ENCODE peak calls at places on chromosomes 5 and 9, in ten cellular contexts. One of them, this sample, is unnamed.

GRCh38 chr9:121107041-121107440 is 32.3 kb downstream of the CNTRL start:
- DNase-seq in lung: no peak
- DNase-seq in astrocyte of the spinal cord: no peak
- DNase-seq in left ventricle myocardium inferior: no peak
- DNase-seq in cardiac muscle cell: no peak
- DNase-seq in right lobe of liver: no peak
- DNase-seq in ovary: no peak
- DNase-seq in lower leg skin: no peak
- DNase-seq in stomach: no peak
- DNase-seq in fibroblast of the aortic adventitia: peak
- DNase-seq in this sample: peak

GRCh38 chr9:16656432-16657169 is 213.9 kb downstream of the BNC2 start:
- DNase-seq in astrocyte of the spinal cord: no peak
- DNase-seq in ovary: no peak
- DNase-seq in lower leg skin: no peak
- DNase-seq in right lobe of liver: no peak
- DNase-seq in cardiac muscle cell: no peak
- DNase-seq in fibroblast of the aortic adventitia: no peak
- DNase-seq in left ventricle myocardium inferior: no peak
- DNase-seq in stomach: no peak
- DNase-seq in lung: no peak
- DNase-seq in this sample: no peak

GRCh38 chr5:80068237-80068636 is 33.1 kb downstream of the THBS4 start:
- DNase-seq in astrocyte of the spinal cord: no peak
- DNase-seq in left ventricle myocardium inferior: no peak
- DNase-seq in lower leg skin: no peak
- DNase-seq in lung: no peak
- DNase-seq in fibroblast of the aortic adventitia: no peak
- DNase-seq in right lobe of liver: no peak
- DNase-seq in stomach: no peak
- DNase-seq in cardiac muscle cell: no peak
- DNase-seq in ovary: no peak
- DNase-seq in this sample: no peak

GRCh38 chr5:128649183-128649582 is 111.1 kb upstream of the FBN2 start:
- DNase-seq in left ventricle myocardium inferior: no peak
- DNase-seq in lung: no peak
- DNase-seq in right lobe of liver: no peak
- DNase-seq in fibroblast of the aortic adventitia: peak
- DNase-seq in lower leg skin: no peak
- DNase-seq in cardiac muscle cell: no peak
- DNase-seq in ovary: no peak
- DNase-seq in astrocyte of the spinal cord: peak
- DNase-seq in stomach: no peak
- DNase-seq in this sample: peak

GRCh38 chr5:155631116-155631515 is 617.6 kb downstream of the KIF4B start:
- DNase-seq in cardiac muscle cell: no peak
- DNase-seq in astrocyte of the spinal cord: peak
- DNase-seq in right lobe of liver: no peak
- DNase-seq in lung: no peak
- DNase-seq in lower leg skin: no peak
- DNase-seq in stomach: no peak
- DNase-seq in left ventricle myocardium inferior: no peak
- DNase-seq in fibroblast of the aortic adventitia: no peak
- DNase-seq in ovary: no peak
- DNase-seq in this sample: no peak

GRCh38 chr5:157245477-157245876 is 20.4 kb upstream of the CYFIP2 start:
- DNase-seq in lung: no peak
- DNase-seq in stomach: no peak
- DNase-seq in astrocyte of the spinal cord: peak
- DNase-seq in right lobe of liver: no peak
- DNase-seq in ovary: no peak
- DNase-seq in left ventricle myocardium inferior: no peak
- DNase-seq in fibroblast of the aortic adventitia: peak
- DNase-seq in lower leg skin: no peak
- DNase-seq in cardiac muscle cell: no peak
- DNase-seq in this sample: no peak

GRCh38 chr9:100170085-100170484 is 71.0 kb downstream of the INVS start:
- DNase-seq in right lobe of liver: no peak
- DNase-seq in stomach: no peak
- DNase-seq in fibroblast of the aortic adventitia: peak
- DNase-seq in ovary: no peak
- DNase-seq in left ventricle myocardium inferior: no peak
- DNase-seq in astrocyte of the spinal cord: peak
- DNase-seq in lower leg skin: no peak
- DNase-seq in lung: no peak
- DNase-seq in cardiac muscle cell: no peak
- DNase-seq in this sample: peak

GRCh38 chr9:132498811-132499210 is 83.6 kb upstream of the BARHL1 start:
- DNase-seq in cardiac muscle cell: peak
- DNase-seq in stomach: no peak
- DNase-seq in lower leg skin: no peak
- DNase-seq in left ventricle myocardium inferior: no peak
- DNase-seq in fibroblast of the aortic adventitia: no peak
- DNase-seq in ovary: no peak
- DNase-seq in astrocyte of the spinal cord: no peak
- DNase-seq in lung: no peak
- DNase-seq in right lobe of liver: no peak
- DNase-seq in this sample: peak

GRCh38 chr5:138949223-138949574 is 74.1 kb upstream of the LRRTM2 start:
- DNase-seq in fibroblast of the aortic adventitia: no peak
- DNase-seq in astrocyte of the spinal cord: no peak
- DNase-seq in ovary: no peak
- DNase-seq in stomach: no peak
- DNase-seq in lung: no peak
- DNase-seq in left ventricle myocardium inferior: no peak
- DNase-seq in cardiac muscle cell: no peak
- DNase-seq in lower leg skin: no peak
- DNase-seq in right lobe of liver: no peak
- DNase-seq in this sample: no peak

GRCh38 chr5:31193591-31194457 is at the start of gene CDH6:
- DNase-seq in right lobe of liver: peak
- DNase-seq in astrocyte of the spinal cord: peak
- DNase-seq in stomach: no peak
- DNase-seq in lung: no peak
- DNase-seq in lower leg skin: no peak
- DNase-seq in fibroblast of the aortic adventitia: peak
- DNase-seq in left ventricle myocardium inferior: peak
- DNase-seq in cardiac muscle cell: peak
- DNase-seq in ovary: no peak
- DNase-seq in this sample: peak

GRCh38 chr5:1343931-1344901 is 683 bp downstream of the CLPTM1L start:
- DNase-seq in lower leg skin: no peak
- DNase-seq in cardiac muscle cell: peak
- DNase-seq in stomach: no peak
- DNase-seq in left ventricle myocardium inferior: no peak
- DNase-seq in fibroblast of the aortic adventitia: no peak
- DNase-seq in ovary: peak
- DNase-seq in lung: no peak
- DNase-seq in astrocyte of the spinal cord: no peak
- DNase-seq in right lobe of liver: no peak
- DNase-seq in this sample: peak

GRCh38 chr9:90641090-90641489 is 1.5 kb downstream of the DIRAS2 start:
- DNase-seq in astrocyte of the spinal cord: no peak
- DNase-seq in lung: no peak
- DNase-seq in lower leg skin: no peak
- DNase-seq in ovary: no peak
- DNase-seq in stomach: no peak
- DNase-seq in right lobe of liver: no peak
- DNase-seq in left ventricle myocardium inferior: no peak
- DNase-seq in fibroblast of the aortic adventitia: no peak
- DNase-seq in cardiac muscle cell: no peak
- DNase-seq in this sample: no peak

GRCh38 chr9:90645721-90646120 is 3.1 kb upstream of the DIRAS2 start:
- DNase-seq in right lobe of liver: no peak
- DNase-seq in fibroblast of the aortic adventitia: no peak
- DNase-seq in stomach: no peak
- DNase-seq in lower leg skin: no peak
- DNase-seq in astrocyte of the spinal cord: no peak
- DNase-seq in ovary: no peak
- DNase-seq in lung: no peak
- DNase-seq in cardiac muscle cell: no peak
- DNase-seq in left ventricle myocardium inferior: no peak
- DNase-seq in this sample: no peak

GRCh38 chr9:90641868-90642558 is 611 bp downstream of the DIRAS2 start:
- DNase-seq in right lobe of liver: no peak
- DNase-seq in astrocyte of the spinal cord: peak
- DNase-seq in fibroblast of the aortic adventitia: peak
- DNase-seq in lung: no peak
- DNase-seq in ovary: no peak
- DNase-seq in cardiac muscle cell: peak
- DNase-seq in lower leg skin: no peak
- DNase-seq in stomach: no peak
- DNase-seq in left ventricle myocardium inferior: no peak
- DNase-seq in this sample: peak

GRCh38 chr9:90647843-90648242 is 5.2 kb upstream of the DIRAS2 start:
- DNase-seq in left ventricle myocardium inferior: no peak
- DNase-seq in cardiac muscle cell: no peak
- DNase-seq in stomach: no peak
- DNase-seq in fibroblast of the aortic adventitia: no peak
- DNase-seq in lower leg skin: no peak
- DNase-seq in right lobe of liver: no peak
- DNase-seq in ovary: no peak
- DNase-seq in lung: no peak
- DNase-seq in astrocyte of the spinal cord: no peak
- DNase-seq in this sample: no peak

GRCh38 chr9:90642570-90643539 is at the start of gene DIRAS2:
- DNase-seq in left ventricle myocardium inferior: peak
- DNase-seq in right lobe of liver: peak
- DNase-seq in stomach: peak
- DNase-seq in ovary: peak
- DNase-seq in cardiac muscle cell: peak
- DNase-seq in lower leg skin: no peak
- DNase-seq in lung: peak
- DNase-seq in fibroblast of the aortic adventitia: peak
- DNase-seq in astrocyte of the spinal cord: peak
- DNase-seq in this sample: peak
- TF ChIP-seq CTCF in left ventricle myocardium inferior: peak
- TF ChIP-seq CTCF in right lobe of liver: peak
- TF ChIP-seq CTCF in stomach: peak
- TF ChIP-seq CTCF in ovary: no peak
- TF ChIP-seq CTCF in cardiac muscle cell: peak
- TF ChIP-seq CTCF in lower leg skin: no peak
- TF ChIP-seq CTCF in lung: no peak
- TF ChIP-seq CTCF in fibroblast of the aortic adventitia: peak
- TF ChIP-seq CTCF in astrocyte of the spinal cord: peak
- TF ChIP-seq CTCF in this sample: peak

DNA sequence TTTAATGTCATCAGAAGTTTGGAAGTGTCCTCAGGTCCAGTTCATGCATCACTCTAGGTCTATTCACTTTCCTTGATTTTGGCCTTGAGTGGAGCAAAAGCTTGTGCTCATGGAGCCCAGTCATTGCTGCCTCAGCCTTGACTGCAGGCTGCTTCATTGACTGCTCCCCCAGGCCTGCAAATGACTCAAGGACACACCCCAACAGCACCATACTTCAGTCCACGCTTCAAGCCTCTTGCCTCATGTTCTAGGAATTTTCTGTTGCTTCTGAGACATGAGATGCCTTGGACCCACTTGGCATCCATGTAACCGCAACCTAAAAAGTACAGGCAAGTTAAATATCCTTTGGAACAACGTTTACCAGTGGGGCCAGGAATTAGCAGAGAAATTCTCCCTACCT is 193.7 kb downstream of the PIK3R1 start:
- DNase-seq in ovary: no peak
- DNase-seq in lower leg skin: no peak
- DNase-seq in fibroblast of the aortic adventitia: peak
- DNase-seq in stomach: no peak
- DNase-seq in cardiac muscle cell: no peak
- DNase-seq in astrocyte of the spinal cord: peak
- DNase-seq in lung: no peak
- DNase-seq in left ventricle myocardium inferior: no peak
- DNase-seq in right lobe of liver: no peak
- DNase-seq in this sample: peak
- H3K4me3 ChIP-seq in ovary: no peak
- H3K4me3 ChIP-seq in lower leg skin: no peak
- H3K4me3 ChIP-seq in fibroblast of the aortic adventitia: no peak
- H3K4me3 ChIP-seq in stomach: no peak
- H3K4me3 ChIP-seq in cardiac muscle cell: no peak
- H3K4me3 ChIP-seq in astrocyte of the spinal cord: no peak
- H3K4me3 ChIP-seq in lung: no peak
- H3K4me3 ChIP-seq in left ventricle myocardium inferior: no peak
- H3K4me3 ChIP-seq in right lobe of liver: no peak
- H3K4me3 ChIP-seq in this sample: no peak

GRCh38 chr5:32714836-32715235 is 3.7 kb downstream of the NPR3 start:
- DNase-seq in stomach: no peak
- DNase-seq in right lobe of liver: no peak
- DNase-seq in lower leg skin: no peak
- DNase-seq in left ventricle myocardium inferior: no peak
- DNase-seq in ovary: no peak
- DNase-seq in astrocyte of the spinal cord: peak
- DNase-seq in lung: no peak
- DNase-seq in cardiac muscle cell: no peak
- DNase-seq in fibroblast of the aortic adventitia: peak
- DNase-seq in this sample: peak

GRCh38 chr5:32710859-32711692 is at the start of gene NPR3:
- DNase-seq in lung: no peak
- DNase-seq in fibroblast of the aortic adventitia: peak
- DNase-seq in left ventricle myocardium inferior: peak
- DNase-seq in astrocyte of the spinal cord: peak
- DNase-seq in lower leg skin: no peak
- DNase-seq in right lobe of liver: no peak
- DNase-seq in cardiac muscle cell: no peak
- DNase-seq in stomach: no peak
- DNase-seq in ovary: peak
- DNase-seq in this sample: peak

GRCh38 chr5:32712463-32713395 is 1.6 kb downstream of the NPR3 start:
- DNase-seq in right lobe of liver: no peak
- DNase-seq in left ventricle myocardium inferior: no peak
- DNase-seq in fibroblast of the aortic adventitia: peak
- DNase-seq in ovary: no peak
- DNase-seq in astrocyte of the spinal cord: peak
- DNase-seq in cardiac muscle cell: no peak
- DNase-seq in lower leg skin: no peak
- DNase-seq in stomach: no peak
- DNase-seq in lung: no peak
- DNase-seq in this sample: no peak

GRCh38 chr5:32711693-32712462 is 757 bp downstream of the NPR3 start:
- DNase-seq in stomach: no peak
- DNase-seq in cardiac muscle cell: no peak
- DNase-seq in ovary: peak
- DNase-seq in lung: no peak
- DNase-seq in right lobe of liver: no peak
- DNase-seq in fibroblast of the aortic adventitia: peak
- DNase-seq in lower leg skin: no peak
- DNase-seq in astrocyte of the spinal cord: peak
- DNase-seq in left ventricle myocardium inferior: peak
- DNase-seq in this sample: peak

GRCh38 chr5:32713396-32714381 is 2.6 kb downstream of the NPR3 start:
- DNase-seq in left ventricle myocardium inferior: peak
- DNase-seq in lower leg skin: no peak
- DNase-seq in fibroblast of the aortic adventitia: peak
- DNase-seq in stomach: no peak
- DNase-seq in lung: no peak
- DNase-seq in right lobe of liver: no peak
- DNase-seq in cardiac muscle cell: peak
- DNase-seq in ovary: peak
- DNase-seq in astrocyte of the spinal cord: peak
- DNase-seq in this sample: peak
- TF ChIP-seq CTCF in left ventricle myocardium inferior: peak
- TF ChIP-seq CTCF in lower leg skin: no peak
- TF ChIP-seq CTCF in fibroblast of the aortic adventitia: no peak
- TF ChIP-seq CTCF in stomach: no peak
- TF ChIP-seq CTCF in lung: no peak
- TF ChIP-seq CTCF in right lobe of liver: no peak
- TF ChIP-seq CTCF in cardiac muscle cell: no peak
- TF ChIP-seq CTCF in ovary: no peak
- TF ChIP-seq CTCF in astrocyte of the spinal cord: no peak
- TF ChIP-seq CTCF in this sample: no peak

GRCh38 chr9:134545213-134546211 is 96.1 kb upstream of the COL5A1 start:
- DNase-seq in lung: no peak
- DNase-seq in right lobe of liver: no peak
- DNase-seq in stomach: no peak
- DNase-seq in lower leg skin: no peak
- DNase-seq in ovary: no peak
- DNase-seq in astrocyte of the spinal cord: peak
- DNase-seq in fibroblast of the aortic adventitia: peak
- DNase-seq in cardiac muscle cell: no peak
- DNase-seq in left ventricle myocardium inferior: peak
- DNase-seq in this sample: peak
- H3K4me3 ChIP-seq in lung: no peak
- H3K4me3 ChIP-seq in right lobe of liver: no peak
- H3K4me3 ChIP-seq in stomach: peak
- H3K4me3 ChIP-seq in lower leg skin: no peak
- H3K4me3 ChIP-seq in ovary: no peak
- H3K4me3 ChIP-seq in astrocyte of the spinal cord: no peak
- H3K4me3 ChIP-seq in fibroblast of the aortic adventitia: peak
- H3K4me3 ChIP-seq in cardiac muscle cell: no peak
- H3K4me3 ChIP-seq in left ventricle myocardium inferior: peak
- H3K4me3 ChIP-seq in this sample: no peak